ENCODE peak calls at places on chromosomes 3 and 15, in four cellular contexts. One of them, this sample, is unnamed.

GRCh38 chr15:75921732-75922703 is 18.3 kb downstream of the FBXO22 start:
- DNase-seq in GM20000: no peak
- DNase-seq in neural crest cell: no peak
- DNase-seq in body of pancreas: peak; percentile 24
- DNase-seq in this sample: no peak

GRCh38 chr3:60096403-60096802 is 1046.6 kb upstream of the CFAP20DC start:
- DNase-seq in GM20000: no peak
- DNase-seq in neural crest cell: no peak
- DNase-seq in body of pancreas: no peak
- DNase-seq in this sample: no peak

GRCh38 chr15:93030430-93031102 is 58.4 kb downstream of the RGMA start:
- DNase-seq in GM20000: peak; percentile 88
- DNase-seq in neural crest cell: peak; percentile 79
- DNase-seq in body of pancreas: peak; percentile 80
- DNase-seq in this sample: no peak

GRCh38 chr15:62572797-62573196 is 407.7 kb upstream of the C2CD4B start:
- DNase-seq in GM20000: no peak
- DNase-seq in neural crest cell: no peak
- DNase-seq in body of pancreas: no peak
- DNase-seq in this sample: no peak

GRCh38 chr3:42663581-42664442 is 10.3 kb downstream of the ZBTB47 start:
- DNase-seq in GM20000: peak; percentile 67
- DNase-seq in neural crest cell: no peak
- DNase-seq in body of pancreas: no peak
- DNase-seq in this sample: no peak

GRCh38 chr15:78995921-78996780 is 51.3 kb upstream of the CTSH start:
- DNase-seq in GM20000: no peak
- DNase-seq in neural crest cell: no peak
- DNase-seq in body of pancreas: no peak
- DNase-seq in this sample: no peak

GRCh38 chr3:64956619-64957018 is 268.8 kb upstream of the ADAMTS9 start:
- DNase-seq in GM20000: no peak
- DNase-seq in neural crest cell: no peak
- DNase-seq in body of pancreas: no peak
- DNase-seq in this sample: no peak

GRCh38 chr3:134928819-134929218 is 133.8 kb downstream of the EPHB1 start:
- DNase-seq in GM20000: no peak
- DNase-seq in neural crest cell: no peak
- DNase-seq in body of pancreas: no peak
- DNase-seq in this sample: no peak

GRCh38 chr3:135097276-135097946 is 302.4 kb downstream of the EPHB1 start:
- DNase-seq in GM20000: no peak
- DNase-seq in neural crest cell: no peak
- DNase-seq in body of pancreas: no peak
- DNase-seq in this sample: no peak

GRCh38 chr3:129422897-129423296 is 5.5 kb downstream of the EFCAB12 start:
- DNase-seq in GM20000: no peak
- DNase-seq in neural crest cell: no peak
- DNase-seq in body of pancreas: no peak
- DNase-seq in this sample: no peak

GRCh38 chr3:158261371-158261991 is 151.6 kb downstream of the RSRC1 start:
- DNase-seq in GM20000: no peak
- DNase-seq in neural crest cell: no peak
- DNase-seq in body of pancreas: no peak
- DNase-seq in this sample: no peak

GRCh38 chr15:75832114-75832513 is 11.1 kb upstream of the UBE2Q2 start:
- DNase-seq in GM20000: no peak
- DNase-seq in neural crest cell: no peak
- DNase-seq in body of pancreas: no peak
- DNase-seq in this sample: no peak

GRCh38 chr3:5791558-5791957 is 604.1 kb downstream of the EDEM1 start:
- DNase-seq in GM20000: no peak
- DNase-seq in neural crest cell: no peak
- DNase-seq in body of pancreas: no peak
- DNase-seq in this sample: no peak

GRCh38 chr15:92519709-92520108 is 126.0 kb downstream of the ST8SIA2 start:
- DNase-seq in GM20000: no peak
- DNase-seq in neural crest cell: no peak
- DNase-seq in body of pancreas: no peak
- DNase-seq in this sample: no peak

GRCh38 chr3:141410408-141410807 is 42.1 kb downstream of the ZBTB38 start:
- DNase-seq in GM20000: no peak
- DNase-seq in neural crest cell: no peak
- DNase-seq in body of pancreas: peak; percentile 57
- DNase-seq in this sample: no peak

GRCh38 chr3:167829057-167829456 is 93.5 kb downstream of the SERPINI1 start:
- DNase-seq in GM20000: no peak
- DNase-seq in neural crest cell: no peak
- DNase-seq in body of pancreas: no peak
- DNase-seq in this sample: no peak

GRCh38 chr15:69380100-69380725 is 33.9 kb upstream of the KIF23 start:
- DNase-seq in GM20000: no peak
- DNase-seq in neural crest cell: no peak
- DNase-seq in body of pancreas: no peak
- DNase-seq in this sample: no peak
- TF ChIP-seq CTCF in GM20000: no peak
- TF ChIP-seq CTCF in neural crest cell: peak; percentile 16
- TF ChIP-seq CTCF in body of pancreas: no peak
- TF ChIP-seq CTCF in this sample: no peak

GRCh38 chr3:177777699-177778098 is 580.4 kb upstream of the TBL1XR1 start:
- DNase-seq in GM20000: peak; percentile 44
- DNase-seq in neural crest cell: peak; percentile 51
- DNase-seq in body of pancreas: peak; percentile 72
- DNase-seq in this sample: no peak
- TF ChIP-seq CTCF in GM20000: peak; percentile 53
- TF ChIP-seq CTCF in neural crest cell: peak; percentile 67
- TF ChIP-seq CTCF in body of pancreas: peak; percentile 65
- TF ChIP-seq CTCF in this sample: peak; percentile 31

GRCh38 chr3:34582054-34582453 is 783.6 kb downstream of the PDCD6IP start:
- DNase-seq in GM20000: no peak
- DNase-seq in neural crest cell: no peak
- DNase-seq in body of pancreas: no peak
- DNase-seq in this sample: no peak
- TF ChIP-seq CTCF in GM20000: no peak
- TF ChIP-seq CTCF in neural crest cell: no peak
- TF ChIP-seq CTCF in body of pancreas: no peak
- TF ChIP-seq CTCF in this sample: no peak

GRCh38 chr3:16425398-16426057 is 88.0 kb downstream of the RFTN1 start:
- DNase-seq in GM20000: no peak
- DNase-seq in neural crest cell: no peak
- DNase-seq in body of pancreas: no peak
- DNase-seq in this sample: no peak
- TF ChIP-seq CTCF in GM20000: no peak
- TF ChIP-seq CTCF in neural crest cell: no peak
- TF ChIP-seq CTCF in body of pancreas: no peak
- TF ChIP-seq CTCF in this sample: no peak

GRCh38 chr15:43509002-43509922 is 8.1 kb upstream of the MAP1A start:
- DNase-seq in GM20000: no peak
- DNase-seq in neural crest cell: no peak
- DNase-seq in body of pancreas: no peak
- DNase-seq in this sample: no peak

GRCh38 chr15:43510230-43511011 is 7.0 kb upstream of the MAP1A start:
- DNase-seq in GM20000: peak; percentile 97
- DNase-seq in neural crest cell: peak; percentile 95
- DNase-seq in body of pancreas: peak; percentile 98
- DNase-seq in this sample: peak; percentile 98

GRCh38 chr15:43509923-43510229 is 7.5 kb upstream of the MAP1A start:
- DNase-seq in GM20000: no peak
- DNase-seq in neural crest cell: no peak
- DNase-seq in body of pancreas: no peak
- DNase-seq in this sample: no peak

GRCh38 chr15:43513550-43513949 is 3.9 kb upstream of the MAP1A start:
- DNase-seq in GM20000: no peak
- DNase-seq in neural crest cell: no peak
- DNase-seq in body of pancreas: no peak
- DNase-seq in this sample: no peak

GRCh38 chr15:43511012-43511885 is 6.2 kb upstream of the MAP1A start:
- DNase-seq in GM20000: peak; percentile 10
- DNase-seq in neural crest cell: peak; percentile 16
- DNase-seq in body of pancreas: no peak
- DNase-seq in this sample: no peak
- TF ChIP-seq CTCF in GM20000: no peak
- TF ChIP-seq CTCF in neural crest cell: peak; percentile 26
- TF ChIP-seq CTCF in body of pancreas: no peak
- TF ChIP-seq CTCF in this sample: no peak

This sample was measured in mesothelial cell of epicardium.